ENCODE peak calls at places on chromosomes 16 and 17, in six cellular contexts. One of them, this sample, is unnamed.

GRCh38 chr16:67606632-67607031 is 38.3 kb upstream of the CARMIL2 start:
- DNase-seq in B cell: no peak
- DNase-seq in glutamatergic neuron: no peak
- DNase-seq in progenitor cell of endocrine pancreas: no peak
- DNase-seq in transverse colon: no peak
- DNase-seq in ascending aorta: no peak
- DNase-seq in this sample: no peak

GRCh38 chr16:47073223-47074155 is 70.3 kb downstream of the NETO2 start:
- DNase-seq in B cell: no peak
- DNase-seq in glutamatergic neuron: no peak
- DNase-seq in progenitor cell of endocrine pancreas: no peak
- DNase-seq in transverse colon: peak
- DNase-seq in ascending aorta: no peak
- DNase-seq in this sample: no peak

GRCh38 chr16:4064950-4065352 is 51.3 kb downstream of the ADCY9 start:
- DNase-seq in B cell: peak
- DNase-seq in glutamatergic neuron: no peak
- DNase-seq in progenitor cell of endocrine pancreas: no peak
- DNase-seq in transverse colon: no peak
- DNase-seq in ascending aorta: no peak
- DNase-seq in this sample: no peak

GRCh38 chr16:8905168-8905762 is 23.1 kb downstream of the LITAFD start:
- DNase-seq in B cell: peak
- DNase-seq in glutamatergic neuron: no peak
- DNase-seq in progenitor cell of endocrine pancreas: no peak
- DNase-seq in transverse colon: no peak
- DNase-seq in ascending aorta: no peak
- DNase-seq in this sample: no peak

GRCh38 chr17:52420555-52421078 is 262.1 kb upstream of the CA10 start:
- DNase-seq in B cell: no peak
- DNase-seq in glutamatergic neuron: no peak
- DNase-seq in progenitor cell of endocrine pancreas: no peak
- DNase-seq in transverse colon: no peak
- DNase-seq in ascending aorta: no peak
- DNase-seq in this sample: no peak

GRCh38 chr17:36001862-36002603 is 680 bp upstream of the CCL15 start:
- DNase-seq in B cell: no peak
- DNase-seq in glutamatergic neuron: no peak
- DNase-seq in progenitor cell of endocrine pancreas: no peak
- DNase-seq in transverse colon: peak
- DNase-seq in ascending aorta: peak
- DNase-seq in this sample: no peak

GRCh38 chr17:80649672-80650338 is 105.2 kb downstream of the RPTOR start:
- DNase-seq in B cell: no peak
- DNase-seq in glutamatergic neuron: peak
- DNase-seq in progenitor cell of endocrine pancreas: no peak
- DNase-seq in transverse colon: no peak
- DNase-seq in ascending aorta: peak
- DNase-seq in this sample: peak

GRCh38 chr17:51435641-51436091 is 175.3 kb downstream of the UTP18 start:
- DNase-seq in B cell: peak
- DNase-seq in glutamatergic neuron: peak
- DNase-seq in progenitor cell of endocrine pancreas: peak
- DNase-seq in transverse colon: peak
- DNase-seq in ascending aorta: no peak
- DNase-seq in this sample: peak

GRCh38 chr17:10737168-10737622 is 7.4 kb upstream of the TMEM220 start:
- DNase-seq in B cell: no peak
- DNase-seq in glutamatergic neuron: peak
- DNase-seq in progenitor cell of endocrine pancreas: peak
- DNase-seq in transverse colon: peak
- DNase-seq in ascending aorta: peak
- DNase-seq in this sample: peak

GRCh38 chr16:57538235-57538711 is 1.9 kb upstream of the CCDC102A start:
- DNase-seq in B cell: no peak
- DNase-seq in glutamatergic neuron: no peak
- DNase-seq in progenitor cell of endocrine pancreas: no peak
- DNase-seq in transverse colon: no peak
- DNase-seq in ascending aorta: no peak
- DNase-seq in this sample: no peak

GRCh38 chr16:88721236-88721635 is 14.9 kb downstream of the CTU2 start:
- DNase-seq in B cell: no peak
- DNase-seq in glutamatergic neuron: no peak
- DNase-seq in progenitor cell of endocrine pancreas: no peak
- DNase-seq in transverse colon: no peak
- DNase-seq in ascending aorta: no peak
- DNase-seq in this sample: no peak

GRCh38 chr17:73156887-73157870 is 7.6 kb upstream of the SSTR2 start:
- DNase-seq in B cell: no peak
- DNase-seq in glutamatergic neuron: no peak
- DNase-seq in progenitor cell of endocrine pancreas: no peak
- DNase-seq in transverse colon: no peak
- DNase-seq in ascending aorta: no peak
- DNase-seq in this sample: no peak

GRCh38 chr16:56869513-56870270 is 4.7 kb downstream of the SLC12A3 start:
- DNase-seq in B cell: peak
- DNase-seq in glutamatergic neuron: no peak
- DNase-seq in progenitor cell of endocrine pancreas: no peak
- DNase-seq in transverse colon: peak
- DNase-seq in ascending aorta: no peak
- DNase-seq in this sample: no peak

GRCh38 chr16:85209526-85210121 is 97.4 kb upstream of the CIBAR2 start:
- DNase-seq in B cell: no peak
- DNase-seq in glutamatergic neuron: no peak
- DNase-seq in progenitor cell of endocrine pancreas: no peak
- DNase-seq in transverse colon: no peak
- DNase-seq in ascending aorta: no peak
- DNase-seq in this sample: no peak

GRCh38 chr17:75535119-75535537 is 9.6 kb downstream of the LLGL2 start:
- DNase-seq in B cell: peak
- DNase-seq in glutamatergic neuron: peak
- DNase-seq in progenitor cell of endocrine pancreas: peak
- DNase-seq in transverse colon: peak
- DNase-seq in ascending aorta: no peak
- DNase-seq in this sample: no peak

GRCh38 chr16:70678898-70679652 is 6.8 kb downstream of the MTSS2 start:
- DNase-seq in B cell: no peak
- DNase-seq in glutamatergic neuron: peak
- DNase-seq in progenitor cell of endocrine pancreas: no peak
- DNase-seq in transverse colon: no peak
- DNase-seq in ascending aorta: no peak
- DNase-seq in this sample: no peak

GRCh38 chr16:70681382-70682238 is 4.2 kb downstream of the MTSS2 start:
- DNase-seq in B cell: no peak
- DNase-seq in glutamatergic neuron: peak
- DNase-seq in progenitor cell of endocrine pancreas: no peak
- DNase-seq in transverse colon: no peak
- DNase-seq in ascending aorta: no peak
- DNase-seq in this sample: peak

GRCh38 chr16:70680495-70681381 is 5.1 kb downstream of the MTSS2 start:
- DNase-seq in B cell: no peak
- DNase-seq in glutamatergic neuron: no peak
- DNase-seq in progenitor cell of endocrine pancreas: no peak
- DNase-seq in transverse colon: no peak
- DNase-seq in ascending aorta: no peak
- DNase-seq in this sample: no peak

GRCh38 chr16:70678121-70678897 is 7.5 kb downstream of the MTSS2 start:
- DNase-seq in B cell: no peak
- DNase-seq in glutamatergic neuron: no peak
- DNase-seq in progenitor cell of endocrine pancreas: no peak
- DNase-seq in transverse colon: no peak
- DNase-seq in ascending aorta: no peak
- DNase-seq in this sample: no peak

GRCh38 chr16:70679653-70680494 is 6.0 kb downstream of the MTSS2 start:
- DNase-seq in B cell: no peak
- DNase-seq in glutamatergic neuron: peak
- DNase-seq in progenitor cell of endocrine pancreas: no peak
- DNase-seq in transverse colon: no peak
- DNase-seq in ascending aorta: no peak
- DNase-seq in this sample: no peak
- TF ChIP-seq CTCF in B cell: no peak
- TF ChIP-seq CTCF in glutamatergic neuron: peak
- TF ChIP-seq CTCF in progenitor cell of endocrine pancreas: peak
- TF ChIP-seq CTCF in transverse colon: no peak
- TF ChIP-seq CTCF in ascending aorta: peak
- TF ChIP-seq CTCF in this sample: peak

DNA sequence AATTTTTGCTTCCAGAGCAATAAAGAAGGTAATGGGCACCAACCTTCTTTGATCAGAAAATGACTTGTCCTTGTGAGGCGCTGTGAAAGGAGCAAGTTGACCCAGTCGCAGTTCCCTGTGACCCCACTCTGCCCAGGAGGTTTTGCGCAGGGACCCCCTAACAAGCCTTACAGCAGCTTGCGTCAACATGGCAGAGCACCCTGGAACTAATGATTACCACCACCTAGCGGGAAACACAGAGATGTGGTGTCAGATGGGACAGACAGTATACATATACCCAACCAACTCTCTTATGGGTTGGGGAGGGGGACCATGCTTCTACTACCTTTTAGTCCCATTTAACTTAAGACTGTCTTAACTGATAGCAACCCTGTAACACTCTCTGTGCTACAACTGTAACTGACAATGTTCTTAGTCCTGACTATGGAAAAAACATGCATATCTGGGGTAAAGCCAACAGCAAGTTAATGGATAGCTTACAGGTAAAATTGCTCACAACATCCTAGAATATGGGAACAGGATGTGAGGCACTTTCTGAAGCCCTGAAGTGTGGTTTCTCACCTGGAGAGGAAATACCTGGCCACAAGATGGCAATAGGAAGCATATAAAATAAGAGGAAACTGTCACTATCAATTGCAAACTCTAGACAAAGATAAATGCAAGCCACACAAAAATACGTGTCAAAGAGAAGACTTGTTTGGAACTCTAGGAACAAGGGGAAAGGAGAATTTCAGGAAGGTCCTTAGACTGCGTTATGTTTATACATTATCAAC is 3.0 kb downstream of the KARS1 start:
- DNase-seq in B cell: no peak
- DNase-seq in glutamatergic neuron: no peak
- DNase-seq in progenitor cell of endocrine pancreas: no peak
- DNase-seq in transverse colon: no peak
- DNase-seq in ascending aorta: no peak
- DNase-seq in this sample: no peak
- TF ChIP-seq CTCF in B cell: no peak
- TF ChIP-seq CTCF in glutamatergic neuron: no peak
- TF ChIP-seq CTCF in progenitor cell of endocrine pancreas: no peak
- TF ChIP-seq CTCF in transverse colon: no peak
- TF ChIP-seq CTCF in ascending aorta: no peak
- TF ChIP-seq CTCF in this sample: no peak

GRCh38 chr16:24046442-24046841 is 209.7 kb upstream of the CACNG3 start:
- DNase-seq in B cell: no peak
- DNase-seq in glutamatergic neuron: peak
- DNase-seq in progenitor cell of endocrine pancreas: no peak
- DNase-seq in transverse colon: no peak
- DNase-seq in ascending aorta: no peak
- DNase-seq in this sample: no peak

GRCh38 chr16:24037335-24037734 is 201.6 kb downstream of the PRKCB start:
- DNase-seq in B cell: no peak
- DNase-seq in glutamatergic neuron: no peak
- DNase-seq in progenitor cell of endocrine pancreas: no peak
- DNase-seq in transverse colon: no peak
- DNase-seq in ascending aorta: no peak
- DNase-seq in this sample: no peak

GRCh38 chr16:24044467-24044866 is 208.7 kb downstream of the PRKCB start:
- DNase-seq in B cell: no peak
- DNase-seq in glutamatergic neuron: no peak
- DNase-seq in progenitor cell of endocrine pancreas: no peak
- DNase-seq in transverse colon: no peak
- DNase-seq in ascending aorta: no peak
- DNase-seq in this sample: no peak

GRCh38 chr16:24045641-24046040 is 209.9 kb downstream of the PRKCB start:
- DNase-seq in B cell: no peak
- DNase-seq in glutamatergic neuron: peak
- DNase-seq in progenitor cell of endocrine pancreas: peak
- DNase-seq in transverse colon: no peak
- DNase-seq in ascending aorta: no peak
- DNase-seq in this sample: peak

DNA sequence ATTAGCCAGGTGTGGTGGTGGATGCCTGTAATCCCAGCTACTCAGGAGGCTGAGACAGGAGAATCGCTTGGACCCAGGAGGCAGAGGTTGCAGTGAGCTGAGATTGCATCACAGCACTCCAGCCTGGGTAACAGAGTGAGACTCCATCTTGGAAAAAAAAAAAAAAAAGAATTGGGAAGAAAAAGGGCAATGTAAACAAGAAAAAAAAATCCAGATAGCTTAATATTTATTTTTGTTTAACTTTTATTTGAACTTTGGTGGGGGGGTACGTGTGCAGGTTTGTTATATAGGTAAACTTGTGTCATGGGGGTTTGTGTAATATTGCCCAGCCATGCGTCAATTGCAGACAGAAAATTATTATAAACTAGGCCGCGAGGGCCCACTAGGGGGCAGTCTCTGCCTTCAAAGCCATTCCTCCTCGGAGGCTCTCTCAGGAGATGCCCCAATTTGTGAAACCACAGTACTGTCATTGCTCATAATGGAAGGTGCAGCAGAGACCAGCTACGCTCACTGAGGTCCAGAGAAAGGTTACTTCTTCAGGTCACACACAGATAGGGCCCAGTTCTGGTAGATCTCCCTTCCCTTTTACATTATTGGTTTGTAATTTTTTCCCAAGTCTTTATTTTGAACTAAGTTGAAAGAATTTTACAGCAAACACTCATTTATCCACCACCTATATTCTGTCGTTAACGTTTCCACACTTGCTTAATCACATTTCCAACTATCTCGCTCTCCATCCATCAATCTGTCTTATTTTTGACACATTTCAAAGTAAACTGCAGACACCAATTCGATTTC is 206.2 kb downstream of the PRKCB start:
- DNase-seq in B cell: peak
- DNase-seq in glutamatergic neuron: peak
- DNase-seq in progenitor cell of endocrine pancreas: peak
- DNase-seq in transverse colon: peak
- DNase-seq in ascending aorta: no peak
- DNase-seq in this sample: peak
- TF ChIP-seq CTCF in B cell: peak
- TF ChIP-seq CTCF in glutamatergic neuron: peak
- TF ChIP-seq CTCF in progenitor cell of endocrine pancreas: peak
- TF ChIP-seq CTCF in transverse colon: peak
- TF ChIP-seq CTCF in ascending aorta: peak
- TF ChIP-seq CTCF in this sample: peak

GRCh38 chr16:2786061-2786825 is 1.1 kb downstream of the PRSS33 start:
- DNase-seq in B cell: no peak
- DNase-seq in glutamatergic neuron: no peak
- DNase-seq in progenitor cell of endocrine pancreas: no peak
- DNase-seq in transverse colon: no peak
- DNase-seq in ascending aorta: peak
- DNase-seq in this sample: no peak

GRCh38 chr16:2786826-2787151 is 571 bp downstream of the PRSS33 start:
- DNase-seq in B cell: no peak
- DNase-seq in glutamatergic neuron: no peak
- DNase-seq in progenitor cell of endocrine pancreas: no peak
- DNase-seq in transverse colon: no peak
- DNase-seq in ascending aorta: no peak
- DNase-seq in this sample: no peak

GRCh38 chr16:2783581-2784375 is 3.6 kb downstream of the PRSS33 start:
- DNase-seq in B cell: no peak
- DNase-seq in glutamatergic neuron: no peak
- DNase-seq in progenitor cell of endocrine pancreas: no peak
- DNase-seq in transverse colon: no peak
- DNase-seq in ascending aorta: no peak
- DNase-seq in this sample: no peak

GRCh38 chr16:2784536-2785100 is 2.7 kb downstream of the PRSS33 start:
- DNase-seq in B cell: no peak
- DNase-seq in glutamatergic neuron: no peak
- DNase-seq in progenitor cell of endocrine pancreas: no peak
- DNase-seq in transverse colon: peak
- DNase-seq in ascending aorta: peak
- DNase-seq in this sample: no peak

GRCh38 chr16:2785101-2785991 is 2.0 kb downstream of the PRSS33 start:
- DNase-seq in B cell: peak
- DNase-seq in glutamatergic neuron: no peak
- DNase-seq in progenitor cell of endocrine pancreas: no peak
- DNase-seq in transverse colon: peak
- DNase-seq in ascending aorta: peak
- DNase-seq in this sample: no peak
- TF ChIP-seq CTCF in B cell: no peak
- TF ChIP-seq CTCF in glutamatergic neuron: peak
- TF ChIP-seq CTCF in progenitor cell of endocrine pancreas: no peak
- TF ChIP-seq CTCF in transverse colon: peak
- TF ChIP-seq CTCF in ascending aorta: no peak
- TF ChIP-seq CTCF in this sample: no peak